ENCODE peak calls at places on chromosome 14, in eight cellular contexts. One of them, this sample, is unnamed.

GRCh38 chr14:68208218-68208617 is 388.6 kb downstream of the RAD51B start:
- DNase-seq in MM.1S: no peak
- DNase-seq in OCI-LY7: no peak
- DNase-seq in hepatocyte: no peak
- DNase-seq in neural progenitor cell: no peak
- DNase-seq in GM23338: no peak
- DNase-seq in HCT116: no peak
- DNase-seq in PC-3: no peak
- DNase-seq in this sample: peak; percentile 55

GRCh38 chr14:23577004-23577681 is 1.4 kb downstream of the JPH4 start:
- DNase-seq in PC-3: no peak
- DNase-seq in HCT116: no peak
- DNase-seq in hepatocyte: peak; percentile 18
- DNase-seq in OCI-LY7: no peak
- DNase-seq in MM.1S: no peak
- DNase-seq in GM23338: peak; percentile 71
- DNase-seq in neural progenitor cell: peak; percentile 67
- DNase-seq in this sample: peak; percentile 42

GRCh38 chr14:22314183-22314820 is 274.7 kb downstream of the DAD1 start:
- DNase-seq in HCT116: peak; percentile 60
- DNase-seq in MM.1S: peak; percentile 46
- DNase-seq in hepatocyte: peak; percentile 76
- DNase-seq in neural progenitor cell: peak; percentile 76
- DNase-seq in OCI-LY7: peak; percentile 81
- DNase-seq in PC-3: peak; percentile 88
- DNase-seq in GM23338: peak; percentile 82
- DNase-seq in this sample: peak; percentile 71

GRCh38 chr14:58882577-58883018 is 244.8 kb downstream of the DACT1 start:
- DNase-seq in MM.1S: no peak
- DNase-seq in OCI-LY7: no peak
- DNase-seq in PC-3: no peak
- DNase-seq in neural progenitor cell: no peak
- DNase-seq in GM23338: no peak
- DNase-seq in HCT116: no peak
- DNase-seq in hepatocyte: peak; percentile 17
- DNase-seq in this sample: peak; percentile 78

GRCh38 chr14:85250369-85250768 is 279.6 kb upstream of the FLRT2 start:
- DNase-seq in OCI-LY7: no peak
- DNase-seq in GM23338: peak; percentile 64
- DNase-seq in PC-3: no peak
- DNase-seq in hepatocyte: peak; percentile 48
- DNase-seq in MM.1S: no peak
- DNase-seq in HCT116: no peak
- DNase-seq in neural progenitor cell: peak; percentile 83
- DNase-seq in this sample: no peak

GRCh38 chr14:59022144-59022543 is 166.3 kb upstream of the DAAM1 start:
- DNase-seq in hepatocyte: no peak
- DNase-seq in neural progenitor cell: no peak
- DNase-seq in MM.1S: no peak
- DNase-seq in GM23338: peak; percentile 28
- DNase-seq in PC-3: peak; percentile 77
- DNase-seq in OCI-LY7: peak; percentile 32
- DNase-seq in HCT116: no peak
- DNase-seq in this sample: peak; percentile 34

GRCh38 chr14:68631691-68632590 is 160.9 kb downstream of the ZFP36L1 start:
- DNase-seq in GM23338: no peak
- DNase-seq in HCT116: no peak
- DNase-seq in MM.1S: no peak
- DNase-seq in hepatocyte: no peak
- DNase-seq in PC-3: no peak
- DNase-seq in OCI-LY7: no peak
- DNase-seq in neural progenitor cell: no peak
- DNase-seq in this sample: no peak

GRCh38 chr14:52553002-52553670 is 500 bp downstream of the GPR137C start:
- DNase-seq in PC-3: peak; percentile 28
- DNase-seq in MM.1S: peak; percentile 24
- DNase-seq in hepatocyte: peak; percentile 68
- DNase-seq in HCT116: no peak
- DNase-seq in OCI-LY7: peak; percentile 62
- DNase-seq in GM23338: peak; percentile 46
- DNase-seq in neural progenitor cell: peak; percentile 81
- DNase-seq in this sample: peak; percentile 70

GRCh38 chr14:64510825-64511679 is 6.5 kb downstream of the ZBTB1 start:
- DNase-seq in PC-3: peak; percentile 88
- DNase-seq in HCT116: peak; percentile 56
- DNase-seq in neural progenitor cell: peak; percentile 80
- DNase-seq in GM23338: peak; percentile 85
- DNase-seq in OCI-LY7: peak; percentile 81
- DNase-seq in MM.1S: peak; percentile 40
- DNase-seq in hepatocyte: peak; percentile 85
- DNase-seq in this sample: peak; percentile 81

GRCh38 chr14:63857467-63858030 is 4.7 kb downstream of the SYNE2 start:
- DNase-seq in neural progenitor cell: no peak
- DNase-seq in OCI-LY7: no peak
- DNase-seq in HCT116: no peak
- DNase-seq in GM23338: no peak
- DNase-seq in hepatocyte: no peak
- DNase-seq in PC-3: peak; percentile 32
- DNase-seq in MM.1S: no peak
- DNase-seq in this sample: no peak

GRCh38 chr14:39247256-39247655 is 13.5 kb downstream of the MIA2 start:
- DNase-seq in MM.1S: no peak
- DNase-seq in hepatocyte: no peak
- DNase-seq in OCI-LY7: no peak
- DNase-seq in GM23338: no peak
- DNase-seq in HCT116: no peak
- DNase-seq in PC-3: peak; percentile 94
- DNase-seq in neural progenitor cell: no peak
- DNase-seq in this sample: peak; percentile 91

GRCh38 chr14:103745424-103745823 is 29.8 kb downstream of the ZFYVE21 start:
- DNase-seq in neural progenitor cell: no peak
- DNase-seq in hepatocyte: no peak
- DNase-seq in MM.1S: no peak
- DNase-seq in OCI-LY7: no peak
- DNase-seq in GM23338: no peak
- DNase-seq in PC-3: no peak
- DNase-seq in HCT116: no peak
- DNase-seq in this sample: no peak

GRCh38 chr14:76486251-76486743 is 110.4 kb downstream of the ESRRB start:
- DNase-seq in neural progenitor cell: no peak
- DNase-seq in MM.1S: no peak
- DNase-seq in GM23338: no peak
- DNase-seq in HCT116: no peak
- DNase-seq in PC-3: no peak
- DNase-seq in hepatocyte: no peak
- DNase-seq in OCI-LY7: no peak
- DNase-seq in this sample: no peak

GRCh38 chr14:76948213-76948947 is 80.1 kb downstream of the IRF2BPL start:
- DNase-seq in MM.1S: no peak
- DNase-seq in hepatocyte: no peak
- DNase-seq in OCI-LY7: no peak
- DNase-seq in neural progenitor cell: no peak
- DNase-seq in GM23338: no peak
- DNase-seq in HCT116: no peak
- DNase-seq in PC-3: no peak
- DNase-seq in this sample: no peak

GRCh38 chr14:95998656-95999055 is 40.5 kb upstream of the C14orf132 start:
- DNase-seq in OCI-LY7: peak; percentile 10
- DNase-seq in hepatocyte: no peak
- DNase-seq in MM.1S: no peak
- DNase-seq in neural progenitor cell: no peak
- DNase-seq in HCT116: peak; percentile 16
- DNase-seq in GM23338: no peak
- DNase-seq in PC-3: peak; percentile 33
- DNase-seq in this sample: peak; percentile 73

GRCh38 chr14:60324837-60325236 is 75.8 kb downstream of the PPM1A start:
- DNase-seq in neural progenitor cell: no peak
- DNase-seq in GM23338: no peak
- DNase-seq in hepatocyte: no peak
- DNase-seq in OCI-LY7: no peak
- DNase-seq in PC-3: no peak
- DNase-seq in HCT116: no peak
- DNase-seq in MM.1S: no peak
- DNase-seq in this sample: no peak

DNA sequence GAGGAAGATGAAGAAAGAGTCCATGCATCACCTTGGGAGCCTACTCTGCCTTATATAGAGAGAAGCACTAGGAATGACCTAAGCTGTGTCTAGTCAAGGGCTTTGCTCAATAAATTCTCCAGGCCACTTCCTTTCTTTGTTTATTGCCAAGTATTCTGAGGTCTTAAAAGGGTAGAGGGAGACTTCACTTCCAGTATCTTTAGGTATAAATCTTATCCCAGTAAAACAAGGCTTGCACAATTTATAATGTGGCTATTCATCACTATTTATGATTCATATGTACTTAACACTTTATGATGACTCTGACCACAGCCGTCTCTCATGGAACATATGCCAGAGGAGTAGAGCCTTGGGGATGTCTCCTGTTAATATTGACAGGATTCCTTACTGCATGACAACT is 85.1 kb upstream of the ARHGAP5 start:
- DNase-seq in PC-3: peak; percentile 92
- DNase-seq in neural progenitor cell: no peak
- DNase-seq in GM23338: no peak
- DNase-seq in OCI-LY7: no peak
- DNase-seq in HCT116: no peak
- DNase-seq in MM.1S: no peak
- DNase-seq in hepatocyte: peak; percentile 42
- DNase-seq in this sample: peak; percentile 85
- TF ChIP-seq EZH2phosphoT487 in PC-3: no peak
- TF ChIP-seq EZH2phosphoT487 in neural progenitor cell: no peak
- TF ChIP-seq EZH2phosphoT487 in GM23338: no peak
- TF ChIP-seq EZH2phosphoT487 in OCI-LY7: no peak
- TF ChIP-seq EZH2phosphoT487 in HCT116: no peak
- TF ChIP-seq EZH2phosphoT487 in MM.1S: no peak
- TF ChIP-seq EZH2phosphoT487 in hepatocyte: no peak
- TF ChIP-seq EZH2phosphoT487 in this sample: peak; percentile 99

GRCh38 chr14:106879241-106879640 is 1352.9 kb downstream of the TMEM121 start:
- DNase-seq in HCT116: peak; percentile 10
- DNase-seq in PC-3: peak; percentile 35
- DNase-seq in neural progenitor cell: no peak
- DNase-seq in GM23338: peak; percentile 6
- DNase-seq in hepatocyte: no peak
- DNase-seq in MM.1S: peak; percentile 63
- DNase-seq in OCI-LY7: peak; percentile 84
- DNase-seq in this sample: peak; percentile 27
- H2AFZ ChIP-seq in HCT116: no peak overlapping the region
- H2AFZ ChIP-seq in PC-3: no peak overlapping the region
- H2AFZ ChIP-seq in neural progenitor cell: no peak overlapping the region
- H2AFZ ChIP-seq in GM23338: no peak overlapping the region
- H2AFZ ChIP-seq in hepatocyte: no peak overlapping the region
- H2AFZ ChIP-seq in MM.1S: no peak overlapping the region
- H2AFZ ChIP-seq in OCI-LY7: no peak overlapping the region
- H2AFZ ChIP-seq in this sample: no peak overlapping the region

GRCh38 chr14:81991998-81992397 is 458.3 kb upstream of the SEL1L start:
- DNase-seq in HCT116: no peak
- DNase-seq in PC-3: peak; percentile 14
- DNase-seq in GM23338: peak; percentile 57
- DNase-seq in MM.1S: no peak
- DNase-seq in neural progenitor cell: no peak
- DNase-seq in OCI-LY7: peak; percentile 20
- DNase-seq in hepatocyte: no peak
- DNase-seq in this sample: peak; percentile 35

GRCh38 chr14:81986005-81986404 is 452.4 kb upstream of the SEL1L start:
- DNase-seq in GM23338: no peak
- DNase-seq in neural progenitor cell: no peak
- DNase-seq in OCI-LY7: no peak
- DNase-seq in HCT116: no peak
- DNase-seq in MM.1S: no peak
- DNase-seq in PC-3: no peak
- DNase-seq in hepatocyte: peak; percentile 41
- DNase-seq in this sample: no peak

GRCh38 chr14:81990312-81990761 is 456.7 kb upstream of the SEL1L start:
- DNase-seq in GM23338: peak; percentile 72
- DNase-seq in HCT116: peak; percentile 18
- DNase-seq in neural progenitor cell: peak; percentile 63
- DNase-seq in PC-3: peak; percentile 66
- DNase-seq in OCI-LY7: peak; percentile 57
- DNase-seq in hepatocyte: peak; percentile 78
- DNase-seq in MM.1S: peak; percentile 36
- DNase-seq in this sample: peak; percentile 46
- TF ChIP-seq EZH2phosphoT487 in GM23338: no peak
- TF ChIP-seq EZH2phosphoT487 in HCT116: no peak
- TF ChIP-seq EZH2phosphoT487 in neural progenitor cell: no peak
- TF ChIP-seq EZH2phosphoT487 in PC-3: no peak
- TF ChIP-seq EZH2phosphoT487 in OCI-LY7: no peak
- TF ChIP-seq EZH2phosphoT487 in hepatocyte: no peak
- TF ChIP-seq EZH2phosphoT487 in MM.1S: no peak
- TF ChIP-seq EZH2phosphoT487 in this sample: no peak

GRCh38 chr14:90566481-90566880 is 169.7 kb downstream of the CALM1 start:
- DNase-seq in neural progenitor cell: no peak
- DNase-seq in OCI-LY7: no peak
- DNase-seq in MM.1S: no peak
- DNase-seq in PC-3: no peak
- DNase-seq in HCT116: no peak
- DNase-seq in hepatocyte: no peak
- DNase-seq in GM23338: no peak
- DNase-seq in this sample: no peak
- H2AFZ ChIP-seq in neural progenitor cell: no peak overlapping the region
- H2AFZ ChIP-seq in OCI-LY7: no peak overlapping the region
- H2AFZ ChIP-seq in MM.1S: no peak overlapping the region
- H2AFZ ChIP-seq in PC-3: no peak overlapping the region
- H2AFZ ChIP-seq in HCT116: no peak overlapping the region
- H2AFZ ChIP-seq in hepatocyte: no peak overlapping the region
- H2AFZ ChIP-seq in GM23338: no peak overlapping the region
- H2AFZ ChIP-seq in this sample: no peak overlapping the region

GRCh38 chr14:69808919-69809808 is 12.1 kb upstream of the SLC10A1 start:
- DNase-seq in neural progenitor cell: no peak
- DNase-seq in MM.1S: no peak
- DNase-seq in GM23338: no peak
- DNase-seq in hepatocyte: peak; percentile 51
- DNase-seq in OCI-LY7: no peak
- DNase-seq in HCT116: no peak
- DNase-seq in PC-3: no peak
- DNase-seq in this sample: no peak
- TF ChIP-seq EZH2phosphoT487 in neural progenitor cell: no peak
- TF ChIP-seq EZH2phosphoT487 in MM.1S: no peak
- TF ChIP-seq EZH2phosphoT487 in GM23338: no peak
- TF ChIP-seq EZH2phosphoT487 in hepatocyte: no peak
- TF ChIP-seq EZH2phosphoT487 in OCI-LY7: no peak
- TF ChIP-seq EZH2phosphoT487 in HCT116: no peak
- TF ChIP-seq EZH2phosphoT487 in PC-3: no peak
- TF ChIP-seq EZH2phosphoT487 in this sample: no peak

GRCh38 chr14:61601923-61602732 is 93.2 kb upstream of the HIF1A start:
- DNase-seq in MM.1S: no peak
- DNase-seq in neural progenitor cell: peak; percentile 68
- DNase-seq in hepatocyte: no peak
- DNase-seq in OCI-LY7: peak; percentile 19
- DNase-seq in GM23338: no peak
- DNase-seq in HCT116: no peak
- DNase-seq in PC-3: no peak
- DNase-seq in this sample: no peak
- H2AFZ ChIP-seq in MM.1S: no peak overlapping the region
- H2AFZ ChIP-seq in neural progenitor cell: no peak overlapping the region
- H2AFZ ChIP-seq in hepatocyte: peak overlapping the region; percentile 46
- H2AFZ ChIP-seq in OCI-LY7: peak overlapping the region; percentile 91
- H2AFZ ChIP-seq in GM23338: peak overlapping the region; percentile 72
- H2AFZ ChIP-seq in HCT116: no peak overlapping the region
- H2AFZ ChIP-seq in PC-3: peak overlapping the region; percentile 32
- H2AFZ ChIP-seq in this sample: no peak overlapping the region

DNA sequence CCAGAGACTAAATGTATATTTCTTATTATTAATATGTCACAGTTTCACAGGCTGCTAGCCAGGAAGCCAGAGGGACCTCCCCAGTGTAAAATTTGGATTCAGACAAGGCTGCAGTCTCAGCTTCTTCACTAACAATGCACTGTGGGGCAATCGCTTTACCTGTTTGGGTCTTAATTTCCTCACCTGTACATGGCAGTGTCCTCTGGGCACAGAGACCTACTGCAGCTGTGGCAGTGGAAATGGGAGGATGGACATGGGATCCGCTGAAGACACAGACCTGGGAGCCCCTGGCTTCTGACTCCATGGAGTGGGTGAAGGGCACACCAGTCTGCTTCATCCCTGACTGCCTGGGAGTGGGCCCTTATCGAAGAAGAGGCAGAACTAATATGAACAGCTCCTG is 6.9 kb upstream of the SERPINA5 start:
- DNase-seq in HCT116: no peak
- DNase-seq in OCI-LY7: no peak
- DNase-seq in MM.1S: no peak
- DNase-seq in GM23338: no peak
- DNase-seq in hepatocyte: no peak
- DNase-seq in neural progenitor cell: no peak
- DNase-seq in PC-3: no peak
- DNase-seq in this sample: no peak
- TF ChIP-seq EZH2phosphoT487 in HCT116: no peak
- TF ChIP-seq EZH2phosphoT487 in OCI-LY7: no peak
- TF ChIP-seq EZH2phosphoT487 in MM.1S: no peak
- TF ChIP-seq EZH2phosphoT487 in GM23338: no peak
- TF ChIP-seq EZH2phosphoT487 in hepatocyte: no peak
- TF ChIP-seq EZH2phosphoT487 in neural progenitor cell: no peak
- TF ChIP-seq EZH2phosphoT487 in PC-3: no peak
- TF ChIP-seq EZH2phosphoT487 in this sample: no peak

This sample was measured in GM23248.